ENCODE peak calls at places on chromosomes 7 and 10, in nine cellular contexts. L, Y, M, P, E, A, Z, N and H are unnamed samples.

GRCh38 chr7:71828361-71828760 is 583.8 kb downstream of the CALN1 start:
- DNase-seq in L (no peak), Y (no peak), M (no peak), P (no peak), E (no peak), A (no peak), Z (no peak), N (no peak), H (no peak)

GRCh38 chr10:114550756-114551290 is 107.3 kb downstream of the ABLIM1 start:
- DNase-seq in L (peak), Y (no peak), M (no peak), P (no peak), E (peak), A (no peak), Z (no peak), N (peak), H (no peak)

GRCh38 chr7:121061826-121062582 is 73.5 kb downstream of the CPED1 start:
- DNase-seq in L (no peak), Y (no peak), M (no peak), P (no peak), E (no peak), A (no peak), Z (no peak), N (no peak), H (no peak)

GRCh38 chr7:112449353-112449752 is 907 bp upstream of the IFRD1 start:
- DNase-seq in L (peak), Y (no peak), M (no peak), P (no peak), E (peak), A (no peak), Z (peak), N (peak), H (peak)

GRCh38 chr7:24346129-24346528 is 62.1 kb downstream of the NPY start:
- DNase-seq in L (no peak), Y (no peak), M (no peak), P (no peak), E (no peak), A (no peak), Z (no peak), N (no peak), H (no peak)

GRCh38 chr7:149872419-149873073 is 1.2 kb upstream of the ATP6V0E2 start:
- DNase-seq in L (peak), Y (peak), M (no peak), P (peak), E (peak), A (peak), Z (peak), N (peak), H (no peak)

GRCh38 chr10:2335626-2336025 is 598.3 kb upstream of the ADARB2 start:
- DNase-seq in L (no peak), Y (no peak), M (no peak), P (no peak), E (no peak), A (no peak), Z (no peak), N (no peak), H (no peak)

GRCh38 chr7:96720843-96721242 is 11.2 kb upstream of the SEM1 start:
- DNase-seq in L (no peak), Y (no peak), M (no peak), P (no peak), E (no peak), A (no peak), Z (no peak), N (no peak), H (no peak)

GRCh38 chr10:93680414-93681047 is 21.9 kb downstream of the FRA10AC1 start:
- DNase-seq in L (no peak), Y (no peak), M (no peak), P (no peak), E (peak), A (no peak), Z (no peak), N (peak), H (no peak)

GRCh38 chr10:80359644-80360043 is 3.1 kb downstream of the DYDC2 start:
- DNase-seq in L (no peak), Y (no peak), M (no peak), P (no peak), E (no peak), A (no peak), Z (no peak), N (no peak), H (peak)

GRCh38 chr10:111297351-111297848 is 220.6 kb downstream of the ADRA2A start:
- DNase-seq in L (no peak), Y (no peak), M (no peak), P (no peak), E (no peak), A (no peak), Z (no peak), N (no peak), H (peak)

GRCh38 chr10:72524489-72524888 is 101.4 kb downstream of the MICU1 start:
- DNase-seq in L (no peak), Y (no peak), M (no peak), P (no peak), E (no peak), A (no peak), Z (no peak), N (no peak), H (no peak)

GRCh38 chr10:100621360-100622205 is 85.8 kb downstream of the HIF1AN start:
- DNase-seq in L (no peak), Y (no peak), M (no peak), P (no peak), E (peak), A (no peak), Z (no peak), N (peak), H (peak)

GRCh38 chr7:24842449-24843241 is 85.4 kb upstream of the GSDME start:
- DNase-seq in L (no peak), Y (no peak), M (no peak), P (no peak), E (no peak), A (no peak), Z (no peak), N (no peak), H (no peak)

GRCh38 chr7:124738639-124739038 is 27.0 kb downstream of the GPR37 start:
- DNase-seq in L (no peak), Y (no peak), M (no peak), P (no peak), E (no peak), A (no peak), Z (no peak), N (no peak), H (no peak)

GRCh38 chr7:99457646-99458493 is 8.1 kb downstream of the ATP5MF start:
- DNase-seq in L (no peak), Y (no peak), M (no peak), P (no peak), E (no peak), A (no peak), Z (no peak), N (no peak), H (no peak)

GRCh38 chr7:129784783-129785456 is 167.8 kb downstream of the UBE2H start:
- DNase-seq in L (peak), Y (no peak), M (peak), P (no peak), E (no peak), A (no peak), Z (peak), N (peak), H (no peak)

GRCh38 chr7:155221547-155221946 is 76.1 kb upstream of the INSIG1 start:
- DNase-seq in L (no peak), Y (no peak), M (peak), P (peak), E (no peak), A (no peak), Z (no peak), N (no peak), H (no peak)

GRCh38 chr10:104040862-104041789 is 44.6 kb downstream of the COL17A1 start:
- DNase-seq in L (peak), Y (no peak), M (no peak), P (no peak), E (no peak), A (no peak), Z (no peak), N (no peak), H (no peak)

GRCh38 chr7:94823952-94824351 is 83.4 kb upstream of the PPP1R9A start:
- DNase-seq in L (no peak), Y (no peak), M (no peak), P (no peak), E (peak), A (no peak), Z (no peak), N (no peak), H (no peak)

GRCh38 chr7:159023746-159024145 is 120.9 kb downstream of the VIPR2 start:
- DNase-seq in L (no peak), Y (no peak), M (no peak), P (peak), E (no peak), A (no peak), Z (peak), N (no peak), H (peak)

DNA sequence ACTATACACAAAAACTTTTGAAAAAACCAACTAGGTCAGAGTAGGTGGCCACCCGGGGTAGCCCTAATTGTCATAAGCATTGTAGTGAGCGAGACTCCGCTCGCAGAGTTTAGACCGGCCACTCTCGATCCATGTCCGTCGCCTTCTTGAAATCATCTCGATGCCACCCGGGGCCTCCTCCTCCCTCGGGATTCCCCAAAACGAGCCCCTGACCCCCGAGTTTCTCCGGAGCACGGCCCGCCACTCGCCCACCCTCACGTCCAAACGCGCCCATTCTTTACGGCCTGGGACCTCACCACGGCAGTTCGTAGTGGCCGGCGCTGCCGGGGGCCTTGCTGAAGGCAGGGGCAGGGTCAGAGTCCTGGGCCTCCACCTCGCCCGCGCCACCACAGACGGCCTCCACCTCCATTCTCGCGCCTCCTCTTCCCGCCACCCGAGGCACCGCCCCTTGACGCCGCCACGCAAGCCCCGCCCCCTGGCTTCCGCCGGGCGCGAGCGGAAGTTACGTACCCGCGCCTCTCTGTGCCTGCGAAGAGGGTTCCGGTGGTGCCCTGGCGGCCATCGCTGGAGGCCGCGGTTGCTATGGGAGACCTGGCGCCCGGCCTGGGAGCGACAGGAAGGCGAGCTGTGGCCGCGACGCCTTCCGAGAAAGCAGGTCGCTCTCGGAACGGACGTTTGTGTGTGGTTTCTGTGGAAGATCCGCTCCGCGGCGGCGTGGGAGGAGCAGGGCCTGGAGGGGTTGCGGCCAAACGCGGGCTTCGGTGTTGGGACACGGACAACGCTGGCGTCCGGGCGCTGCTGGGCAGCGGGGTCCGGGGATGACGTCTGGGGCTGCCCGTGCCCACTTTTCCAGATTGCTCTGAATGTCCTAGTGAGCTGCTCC is at the start of gene RFC2:
- DNase-seq in L (peak), Y (peak), M (peak), P (peak), E (peak), A (peak), Z (peak), N (peak), H (peak)
- TF ChIP-seq POLR2A in L (peak), Y (peak), M (peak), P (peak), E (peak), A (peak), Z (peak), N (peak), H (peak)

GRCh38 chr7:128031901-128032604 is 816 bp upstream of the LRRC4 start:
- DNase-seq in L (peak), Y (peak), M (peak), P (peak), E (peak), A (peak), Z (peak), N (no peak), H (peak)

GRCh38 chr7:128034830-128035229 is 3.6 kb upstream of the LRRC4 start:
- DNase-seq in L (no peak), Y (no peak), M (no peak), P (no peak), E (no peak), A (no peak), Z (no peak), N (no peak), H (no peak)

GRCh38 chr7:128033246-128033645 is 2.0 kb upstream of the LRRC4 start:
- DNase-seq in L (no peak), Y (no peak), M (no peak), P (no peak), E (no peak), A (no peak), Z (no peak), N (no peak), H (no peak)

GRCh38 chr7:128030999-128031681 is at the start of gene LRRC4:
- DNase-seq in L (peak), Y (peak), M (peak), P (no peak), E (peak), A (peak), Z (peak), N (no peak), H (peak)

DNA sequence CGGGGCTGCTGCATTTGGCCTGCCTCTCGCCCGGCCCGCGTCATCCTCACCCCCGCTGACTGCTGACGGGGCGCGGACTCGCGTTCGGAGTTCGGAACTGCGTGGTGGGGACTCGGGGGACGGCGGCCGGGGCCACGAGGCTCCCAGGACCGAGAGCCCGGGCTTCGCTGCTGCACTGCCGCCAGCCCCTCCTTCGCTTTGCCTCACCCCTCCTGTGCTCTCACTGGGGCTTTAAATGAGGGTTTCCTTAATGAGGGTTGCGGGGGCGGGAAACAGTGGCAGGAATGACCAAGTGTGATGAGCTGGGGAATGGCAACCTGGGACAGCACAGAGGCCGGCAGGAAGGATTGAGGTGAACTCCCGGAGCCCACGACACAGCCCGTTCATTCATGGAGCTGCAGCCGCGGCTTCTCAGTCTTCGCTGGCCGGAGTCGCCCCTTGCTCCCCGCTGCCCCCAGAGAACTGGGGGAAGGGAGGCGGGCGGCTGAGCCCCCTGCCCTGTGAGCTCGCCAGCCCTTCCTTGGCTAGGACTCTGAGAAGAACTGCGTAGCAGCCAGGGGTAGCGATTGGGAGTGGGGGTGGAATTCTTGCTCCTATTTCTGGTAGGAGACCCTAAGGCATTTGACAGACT is 1.5 kb upstream of the LRRC4 start:
- DNase-seq in L (no peak), Y (no peak), M (no peak), P (no peak), E (peak), A (peak), Z (no peak), N (no peak), H (peak)
- TF ChIP-seq POLR2A in L (no peak), Y (no peak), M (no peak), P (no peak), E (no peak), A (no peak), Z (no peak), N (no peak), H (no peak)

GRCh38 chr10:119892188-119893065 is at the start of gene SEC23IP:
- DNase-seq in L (peak), Y (peak), M (peak), P (peak), E (peak), A (peak), Z (peak), N (peak), H (peak)
- TF ChIP-seq POLR2A in L (peak), Y (peak), M (peak), P (peak), E (peak), A (peak), Z (peak), N (peak), H (no peak)

DNA sequence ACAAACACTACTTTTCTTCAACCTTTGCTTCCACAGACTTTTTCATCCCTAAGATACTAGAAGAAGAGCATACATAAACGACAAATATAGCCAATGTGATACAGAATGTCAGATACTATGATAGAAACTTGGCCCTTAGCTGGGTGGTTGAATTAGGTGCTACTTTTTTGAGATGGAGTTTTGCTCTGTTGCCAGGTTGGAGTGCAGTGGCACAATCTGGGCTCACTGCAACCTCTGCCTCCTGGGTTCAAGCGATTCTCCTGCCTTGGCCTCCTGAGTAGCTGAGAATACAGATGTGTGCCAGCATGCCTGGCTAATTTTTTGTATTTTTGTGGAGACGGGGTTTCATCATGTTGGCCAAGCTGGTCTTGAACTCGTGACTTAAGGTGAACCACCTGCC is 3.5 kb downstream of the PPIA start:
- DNase-seq in L (no peak), Y (no peak), M (no peak), P (no peak), E (no peak), A (no peak), Z (no peak), N (no peak), H (no peak)
- TF ChIP-seq POLR2A in L (no peak), Y (peak), M (no peak), P (no peak), E (no peak), A (no peak), Z (no peak), N (no peak), H (no peak)

GRCh38 chr7:1028775-1029636 is 15.3 kb upstream of the GPR146 start:
- DNase-seq in L (peak), Y (peak), M (peak), P (peak), E (peak), A (peak), Z (peak), N (peak), H (no peak)
- TF ChIP-seq POLR2A in L (peak), Y (no peak), M (no peak), P (no peak), E (peak), A (no peak), Z (no peak), N (peak), H (no peak)